ENCODE peak calls at places on chromosomes 7 and 10, in eight cellular contexts. M, J, C, L, A, Y, R and T are unnamed samples.

GRCh38 chr7:25770670-25771069 is 381.3 kb upstream of the NFE2L3 start:
- DNase-seq in Y (no peak), J (no peak), L (no peak), A (no peak), R (no peak), C (no peak), M (no peak), T (no peak)

GRCh38 chr10:75180592-75180991 is 30.0 kb upstream of the VDAC2 start:
- DNase-seq in A (no peak), Y (no peak), R (no peak), J (no peak), M (no peak), L (no peak), C (no peak), T (no peak)

GRCh38 chr10:92689663-92690210 is at the start of gene HHEX:
- DNase-seq in R (peak; percentile 58), J (peak; percentile 65), Y (no peak), L (peak; percentile 75), M (peak; percentile 59), A (peak; percentile 81), C (peak; percentile 84), T (peak; percentile 62)

GRCh38 chr10:64733980-64734379 is 1212.8 kb downstream of the REEP3 start:
- DNase-seq in A (peak; percentile 57), L (peak; percentile 15), R (no peak), J (no peak), M (no peak), C (peak; percentile 44), Y (no peak), T (no peak)

GRCh38 chr10:69948261-69948660 is 104.4 kb upstream of the MACROH2A2 start:
- DNase-seq in A (no peak), R (no peak), J (no peak), Y (no peak), C (no peak), L (no peak), M (no peak), T (no peak)

GRCh38 chr7:155969192-155969929 is 157.1 kb upstream of the SHH start:
- DNase-seq in C (no peak), J (no peak), M (no peak), A (peak; percentile 29), Y (no peak), L (no peak), R (no peak), T (no peak)

GRCh38 chr7:133345690-133346421 is 93.0 kb downstream of the EXOC4 start:
- DNase-seq in Y (no peak), L (no peak), M (no peak), J (no peak), R (no peak), C (no peak), A (no peak), T (no peak)

GRCh38 chr10:6795571-6795970 is 215.5 kb upstream of the PRKCQ start:
- DNase-seq in C (no peak), A (no peak), L (no peak), R (no peak), Y (no peak), J (no peak), M (no peak), T (no peak)

GRCh38 chr7:6482307-6482706 is 34.6 kb upstream of the DAGLB start:
- DNase-seq in L (no peak), M (no peak), J (no peak), C (peak; percentile 62), A (no peak), R (no peak), Y (no peak), T (no peak)

GRCh38 chr7:5661941-5662340 is 119.5 kb downstream of the RNF216 start:
- DNase-seq in M (no peak), C (no peak), A (no peak), Y (no peak), L (no peak), J (no peak), R (peak; percentile 24), T (no peak)

GRCh38 chr7:129773871-129774270 is 162.4 kb downstream of the NRF1 start:
- DNase-seq in C (no peak), M (no peak), Y (no peak), L (no peak), R (no peak), A (no peak), J (no peak), T (no peak)

GRCh38 chr7:4706384-4707032 is 24.4 kb downstream of the FOXK1 start:
- DNase-seq in C (no peak), L (no peak), R (no peak), M (no peak), A (peak; percentile 77), J (no peak), Y (no peak), T (no peak)

GRCh38 chr7:3149961-3150516 is 106.4 kb upstream of the CARD11 start:
- DNase-seq in R (no peak), A (peak; percentile 45), Y (no peak), L (no peak), C (no peak), M (no peak), J (no peak), T (no peak)

GRCh38 chr10:80453715-80454525 is at the start of gene TSPAN14:
- DNase-seq in L (peak; percentile 81), A (peak; percentile 92), J (peak; percentile 88), Y (peak; percentile 89), M (peak; percentile 90), R (peak; percentile 83), C (peak; percentile 93), T (peak; percentile 81)

GRCh38 chr10:102616071-102616770 is 28.1 kb upstream of the TRIM8 start:
- DNase-seq in Y (no peak), A (peak; percentile 54), M (peak; percentile 76), R (peak; percentile 75), J (peak; percentile 76), L (no peak), C (peak; percentile 60), T (no peak)

GRCh38 chr7:147903871-147904576 is 686.5 kb upstream of the C7orf33 start:
- DNase-seq in M (no peak), J (no peak), R (no peak), C (no peak), A (no peak), L (no peak), Y (no peak), T (no peak)
- H3K4me1 ChIP-seq in M (no peaks in the 10 kb centered on the region), J (no peaks in the 10 kb centered on the region), R (no peaks in the 10 kb centered on the region), C (no peaks in the 10 kb centered on the region), A (peaks cover 11% of the 10 kb centered on the region), L (no peaks in the 10 kb centered on the region), Y (no peaks in the 10 kb centered on the region), T (no peaks in the 10 kb centered on the region)

GRCh38 chr10:35838080-35838479 is 196.0 kb upstream of the FZD8 start:
- DNase-seq in Y (no peak), A (no peak), C (no peak), M (no peak), J (no peak), R (no peak), L (no peak), T (no peak)

GRCh38 chr10:35834916-35835499 is 192.9 kb upstream of the FZD8 start:
- DNase-seq in M (no peak), R (no peak), L (no peak), A (peak; percentile 70), Y (no peak), C (no peak), J (no peak), T (no peak)

DNA sequence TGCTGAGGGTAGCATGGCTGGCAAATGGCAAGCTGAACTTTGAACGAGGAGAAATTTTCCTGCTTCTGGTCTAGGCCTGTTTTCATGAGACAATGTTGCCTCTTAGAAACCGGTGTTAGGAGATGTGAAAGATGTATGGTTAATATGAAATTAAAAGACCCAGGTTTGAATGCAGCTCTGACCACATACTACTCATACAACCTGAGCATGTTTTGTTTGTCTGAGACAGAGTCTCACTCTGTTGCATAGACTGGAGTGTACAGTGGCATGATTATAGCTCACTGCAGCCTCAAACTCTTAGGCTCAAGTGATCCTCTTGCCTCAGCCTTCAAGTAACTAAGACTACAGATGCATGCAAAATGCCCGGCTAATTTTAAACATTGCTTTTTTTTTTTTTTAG is 193.4 kb upstream of the FZD8 start:
- DNase-seq in Y (no peak), A (no peak), C (no peak), R (no peak), L (no peak), M (no peak), J (no peak), T (no peak)
- H3K4me1 ChIP-seq in Y (no peaks in the 10 kb centered on the region), A (peaks cover 2% of the 10 kb centered on the region), C (no peaks in the 10 kb centered on the region), R (no peaks in the 10 kb centered on the region), L (no peaks in the 10 kb centered on the region), M (no peaks in the 10 kb centered on the region), J (no peaks in the 10 kb centered on the region), T (no peaks in the 10 kb centered on the region)

DNA sequence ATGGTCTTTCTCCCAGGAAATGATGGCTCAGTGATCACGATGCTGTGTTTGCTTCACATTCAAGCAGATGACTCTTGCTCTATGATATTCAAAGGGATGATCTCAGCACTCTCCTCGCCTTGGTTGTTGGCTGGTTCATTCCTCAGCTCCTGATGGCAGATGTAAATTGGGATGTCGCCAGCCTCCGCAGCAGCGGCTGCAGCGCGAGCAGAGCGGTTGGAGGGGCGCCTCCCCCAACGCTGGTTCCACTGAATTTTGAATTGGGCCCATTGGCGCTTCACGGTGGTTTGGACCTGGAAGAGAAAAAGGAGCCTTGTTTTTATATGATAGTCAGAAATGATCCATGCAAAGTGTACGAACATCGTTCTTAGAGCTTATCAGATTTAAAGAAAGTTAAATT is 148.2 kb downstream of the CALCR start:
- DNase-seq in A (no peak), C (no peak), Y (no peak), R (no peak), J (no peak), M (no peak), L (no peak), T (no peak)
- H3K4me1 ChIP-seq in A (no peaks in the 10 kb centered on the region), C (no peaks in the 10 kb centered on the region), Y (no peaks in the 10 kb centered on the region), R (no peaks in the 10 kb centered on the region), J (no peaks in the 10 kb centered on the region), M (no peaks in the 10 kb centered on the region), L (no peaks in the 10 kb centered on the region), T (no peaks in the 10 kb centered on the region)

DNA sequence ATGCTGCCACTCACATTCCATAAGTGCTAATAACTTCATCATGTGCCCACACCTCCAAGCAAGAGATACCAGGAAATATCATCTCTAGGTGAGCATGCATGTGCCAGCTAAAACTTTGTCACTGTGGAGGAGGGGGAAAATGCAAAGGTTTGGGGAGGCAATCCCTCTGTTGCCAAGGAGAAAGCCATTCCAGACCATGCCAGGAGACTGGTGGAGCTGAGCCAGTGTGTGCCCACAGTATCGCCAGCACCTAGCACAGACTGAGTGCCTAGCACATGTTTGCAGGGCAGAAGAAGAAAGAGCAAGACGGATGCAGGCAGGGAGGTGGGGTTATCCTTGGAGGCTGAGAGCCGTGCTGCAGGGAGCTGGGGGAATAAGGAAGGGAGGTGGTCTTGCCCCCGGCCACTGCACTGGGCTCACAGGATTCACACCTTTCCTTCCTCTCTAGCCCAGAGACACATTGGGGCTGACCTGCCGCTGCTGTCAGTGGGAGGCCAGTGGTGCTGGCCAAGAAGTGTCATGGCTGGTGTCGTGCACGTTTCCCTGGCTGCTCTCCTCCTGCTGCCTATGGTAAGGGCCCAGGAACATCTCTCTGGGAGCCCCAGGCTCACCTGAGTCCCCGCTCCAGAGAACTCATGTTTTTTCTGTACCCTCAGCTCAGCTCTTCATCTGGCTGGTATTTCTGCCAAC is 10.8 kb downstream of the ADCYAP1R1 start:
- DNase-seq in Y (no peak), A (no peak), C (no peak), L (no peak), J (no peak), M (no peak), R (no peak), T (no peak)
- H3K4me1 ChIP-seq in Y (no peaks in the 10 kb centered on the region), A (no peaks in the 10 kb centered on the region), C (no peaks in the 10 kb centered on the region), L (no peaks in the 10 kb centered on the region), J (no peaks in the 10 kb centered on the region), M (no peaks in the 10 kb centered on the region), R (peaks cover 8% of the 10 kb centered on the region), T (no peaks in the 10 kb centered on the region)